ENCODE peak calls at places on chromosomes 2 and 18, in five cellular contexts. J, T, W, F and K are unnamed samples. For H3K4me1, the result is how much of the 10 kb centered on the place peaks cover.

GRCh38 chr2:156322681-156323211 is 9.8 kb downstream of the NR4A2 start:
- DNase-seq in J (no peak), W (no peak), F (no peak), T (no peak), K (no peak)

GRCh38 chr2:36780231-36780808 is 83.8 kb downstream of the VIT start:
- DNase-seq in J (no peak), T (peak), F (no peak), W (no peak), K (no peak)

GRCh38 chr18:75659535-75660023 is 232.1 kb upstream of the SMIM21 start:
- DNase-seq in F (no peak), W (no peak), J (no peak), T (no peak), K (no peak)

GRCh38 chr2:202769201-202769600 is 102.4 kb downstream of the ICA1L start:
- DNase-seq in W (no peak), J (no peak), T (no peak), F (no peak), K (no peak)

GRCh38 chr18:47280121-47280520 is 28.7 kb upstream of the SKOR2 start:
- DNase-seq in J (no peak), W (no peak), T (no peak), F (no peak), K (no peak)

GRCh38 chr2:224887159-224887558 is 155.1 kb downstream of the DOCK10 start:
- DNase-seq in W (no peak), F (no peak), T (no peak), J (no peak), K (no peak)

GRCh38 chr2:37600735-37601134 is 70.7 kb downstream of the CDC42EP3 start:
- DNase-seq in T (no peak), F (no peak), J (no peak), W (no peak), K (no peak)

GRCh38 chr18:72107647-72108046 is 436.5 kb downstream of the CBLN2 start:
- DNase-seq in F (no peak), W (no peak), J (peak), T (no peak), K (no peak)

GRCh38 chr2:27717070-27717453 is 53.4 kb downstream of the SLC4A1AP start:
- DNase-seq in F (no peak), J (no peak), T (no peak), W (no peak), K (no peak)

GRCh38 chr2:27714851-27715291 is 51.2 kb downstream of the SLC4A1AP start:
- DNase-seq in W (no peak), T (no peak), J (no peak), F (no peak), K (no peak)

GRCh38 chr2:27714053-27714452 is 50.4 kb downstream of the SLC4A1AP start:
- DNase-seq in F (no peak), T (no peak), J (no peak), W (no peak), K (no peak)

GRCh38 chr2:27716301-27717069 is 52.8 kb downstream of the SLC4A1AP start:
- DNase-seq in F (no peak), W (no peak), T (no peak), J (no peak), K (no peak)

DNA sequence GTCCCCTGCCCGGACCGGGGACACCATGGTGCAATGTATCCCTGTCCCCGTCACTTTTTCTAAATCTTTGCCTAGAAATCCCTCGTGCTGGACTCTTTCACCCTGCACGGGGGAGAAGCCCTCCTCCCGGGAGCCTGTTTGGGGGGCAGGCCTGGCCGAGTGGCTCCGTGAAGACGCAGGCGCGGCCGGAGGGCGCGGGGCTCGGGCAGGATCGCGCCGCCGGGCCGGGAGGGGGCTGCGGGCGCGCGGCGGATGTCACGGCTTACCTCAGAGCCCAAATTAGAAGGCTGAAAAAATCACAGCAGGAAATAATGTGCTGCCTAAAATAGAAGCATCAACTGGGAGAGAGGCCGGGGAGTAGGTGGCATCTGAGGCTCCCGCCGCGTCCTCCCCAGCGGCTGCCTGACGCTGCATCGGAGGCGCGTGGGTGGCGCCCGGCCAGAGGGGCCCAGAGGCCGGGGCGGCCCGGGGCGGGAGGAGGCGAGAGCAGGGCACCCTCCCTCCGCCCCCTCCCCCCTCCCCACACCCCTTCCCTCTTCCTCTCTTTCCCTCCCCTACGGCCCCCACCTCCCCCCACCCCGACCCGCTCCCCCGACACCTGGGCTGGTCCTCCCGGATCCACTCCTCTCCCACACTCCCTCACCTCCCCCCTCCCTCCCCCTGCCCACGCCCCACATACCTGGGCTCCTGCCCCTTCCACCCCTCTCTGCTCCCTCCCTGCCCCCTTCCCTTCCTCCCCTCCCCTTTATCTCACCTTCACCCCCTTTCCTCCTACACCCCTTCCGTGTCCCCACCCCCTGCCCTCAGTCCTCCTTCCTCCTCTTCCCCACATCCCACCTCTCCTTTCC is 51.9 kb downstream of the SLC4A1AP start:
- DNase-seq in T (no peak), F (no peak), J (no peak), W (no peak), K (no peak)
- TF ChIP-seq POLR2A in T (no peak), F (no peak), J (no peak), W (no peak), K (no peak)

GRCh38 chr2:113734187-113734586 is 22.3 kb downstream of the SLC35F5 start:
- DNase-seq in F (no peak), J (no peak), T (no peak), W (no peak), K (no peak)
- H3K4me1 ChIP-seq in F (under half), J (under half), T (under half), W (under half), K (under half)

DNA sequence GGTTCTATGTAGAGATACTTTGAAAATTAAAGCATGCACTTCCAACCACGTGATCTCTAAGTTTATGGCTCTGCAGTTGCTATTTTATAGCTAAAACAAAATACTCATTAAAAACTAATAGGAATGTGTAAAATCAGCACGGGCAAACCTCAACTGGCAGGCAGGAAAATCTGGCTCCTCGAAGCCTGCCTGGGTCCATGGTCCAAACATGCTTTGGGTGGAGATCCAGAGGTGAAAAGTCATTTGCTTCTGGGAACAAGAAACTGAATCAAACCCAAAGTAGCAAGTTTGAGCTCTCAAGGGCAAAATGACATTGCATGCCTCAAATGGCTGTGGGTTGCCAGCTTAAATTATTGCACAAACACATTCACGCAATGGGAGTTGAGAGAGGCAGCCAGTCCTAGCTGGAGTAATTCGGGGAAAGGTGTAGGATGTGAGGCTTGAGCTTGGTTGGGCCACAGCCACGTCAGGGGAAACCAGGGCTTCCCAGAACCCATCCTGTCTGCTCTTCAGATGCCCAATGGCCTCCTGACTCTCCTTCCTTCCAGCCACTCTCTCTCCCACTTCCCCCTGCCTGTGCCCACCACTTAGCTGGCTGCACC is 75.2 kb upstream of the LCLAT1 start:
- DNase-seq in T (no peak), F (no peak), W (no peak), J (no peak), K (no peak)
- TF ChIP-seq POLR2AphosphoS5 in T (no peak), F (no peak), W (no peak), J (no peak), K (no peak)

GRCh38 chr2:61537590-61538178 is 472 bp downstream of the XPO1 start:
- DNase-seq in T (no peak), W (no peak), F (no peak), J (no peak), K (no peak)

GRCh38 chr2:61536086-61536722 is 2.0 kb downstream of the XPO1 start:
- DNase-seq in T (peak), W (no peak), J (peak), F (no peak), K (no peak)

GRCh38 chr2:61536723-61537581 is 1.2 kb downstream of the XPO1 start:
- DNase-seq in F (peak), T (peak), W (peak), J (no peak), K (no peak)

GRCh38 chr2:61538920-61539559 is 884 bp upstream of the XPO1 start:
- DNase-seq in F (peak), T (peak), J (no peak), W (no peak), K (no peak)

DNA sequence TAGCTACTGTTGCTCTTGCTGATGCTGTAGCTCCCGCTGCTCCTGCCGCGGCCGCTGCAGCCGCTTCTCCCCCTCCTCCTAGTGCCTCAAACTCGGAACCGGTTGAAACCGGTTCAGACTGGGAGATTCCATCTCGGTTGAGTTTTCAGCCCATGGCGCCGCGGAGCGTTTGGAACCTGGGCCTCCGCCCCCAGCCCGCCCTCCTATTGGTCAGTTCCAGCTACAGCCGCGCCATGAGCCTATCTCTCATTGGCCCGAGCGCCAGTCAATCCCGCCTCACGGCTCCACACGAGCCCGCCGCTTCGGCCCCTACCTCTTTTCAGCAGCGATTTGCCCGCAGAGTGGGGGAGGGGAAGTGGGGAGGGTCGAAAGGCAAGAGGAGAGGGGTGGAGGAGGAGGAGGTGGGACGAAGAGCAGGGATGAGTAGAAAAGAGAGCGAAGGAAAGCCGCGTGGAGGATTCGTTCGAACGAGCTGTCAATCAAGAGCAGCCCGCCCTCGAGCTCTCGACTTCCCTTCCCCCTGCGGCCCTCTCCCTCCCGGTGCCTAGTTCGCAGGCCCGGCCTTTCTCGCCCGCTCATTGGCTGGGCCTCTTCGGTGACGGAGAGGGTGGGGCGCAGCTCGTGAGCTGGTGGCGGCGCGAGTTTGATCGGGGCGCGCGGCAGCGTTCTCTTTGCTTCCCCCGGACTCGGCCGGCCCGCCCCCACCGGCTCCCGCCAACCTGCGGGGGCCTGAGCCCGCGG is at the start of gene XPO1:
- DNase-seq in W (peak), T (peak), J (peak), F (peak), K (peak)
- TF ChIP-seq POLR2A in W (no peak), T (peak), J (peak), F (peak), K (no peak)